ENCODE peak calls at places on chromosomes 2 and 18, in ten cellular contexts. One of them, this sample, is unnamed.
A peak's percentile ranks its signal among the peaks of the same experiment; 100 is the strongest.

GRCh38 chr2:23679044-23679443 is 247.9 kb downstream of the ATAD2B start:
- DNase-seq in effector memory CD4-positive, alpha-beta T cell: no peak
- DNase-seq in thyroid gland: no peak
- DNase-seq in cardiac muscle cell: no peak
- DNase-seq in CD8-positive, alpha-beta memory T cell: no peak
- DNase-seq in lower lobe of right lung: no peak
- DNase-seq in OCI-LY7: no peak
- DNase-seq in CD8-positive, alpha-beta T cell: no peak
- DNase-seq in upper lobe of left lung: no peak
- DNase-seq in spleen: no peak
- DNase-seq in this sample: no peak

GRCh38 chr2:222318026-222318711 is 19.4 kb upstream of the PAX3 start:
- DNase-seq in effector memory CD4-positive, alpha-beta T cell: no peak
- DNase-seq in thyroid gland: peak; percentile 74
- DNase-seq in cardiac muscle cell: peak; percentile 83
- DNase-seq in CD8-positive, alpha-beta memory T cell: no peak
- DNase-seq in lower lobe of right lung: no peak
- DNase-seq in OCI-LY7: peak; percentile 36
- DNase-seq in CD8-positive, alpha-beta T cell: no peak
- DNase-seq in upper lobe of left lung: peak; percentile 64
- DNase-seq in spleen: peak; percentile 90
- DNase-seq in this sample: peak; percentile 78

GRCh38 chr2:109124982-109125594 is 3.9 kb upstream of the SH3RF3 start:
- DNase-seq in effector memory CD4-positive, alpha-beta T cell: no peak
- DNase-seq in thyroid gland: no peak
- DNase-seq in cardiac muscle cell: no peak
- DNase-seq in CD8-positive, alpha-beta memory T cell: no peak
- DNase-seq in lower lobe of right lung: no peak
- DNase-seq in OCI-LY7: no peak
- DNase-seq in CD8-positive, alpha-beta T cell: no peak
- DNase-seq in upper lobe of left lung: no peak
- DNase-seq in spleen: no peak
- DNase-seq in this sample: peak; percentile 14

GRCh38 chr18:10015288-10015701 is 101.5 kb downstream of the VAPA start:
- DNase-seq in effector memory CD4-positive, alpha-beta T cell: no peak
- DNase-seq in thyroid gland: no peak
- DNase-seq in cardiac muscle cell: peak; percentile 66
- DNase-seq in CD8-positive, alpha-beta memory T cell: no peak
- DNase-seq in lower lobe of right lung: no peak
- DNase-seq in OCI-LY7: no peak
- DNase-seq in CD8-positive, alpha-beta T cell: no peak
- DNase-seq in upper lobe of left lung: no peak
- DNase-seq in spleen: no peak
- DNase-seq in this sample: no peak

GRCh38 chr2:120999374-121000097 is 263.9 kb downstream of the GLI2 start:
- DNase-seq in effector memory CD4-positive, alpha-beta T cell: no peak
- DNase-seq in thyroid gland: no peak
- DNase-seq in cardiac muscle cell: no peak
- DNase-seq in CD8-positive, alpha-beta memory T cell: no peak
- DNase-seq in lower lobe of right lung: no peak
- DNase-seq in OCI-LY7: no peak
- DNase-seq in CD8-positive, alpha-beta T cell: no peak
- DNase-seq in upper lobe of left lung: no peak
- DNase-seq in spleen: no peak
- DNase-seq in this sample: no peak

GRCh38 chr2:60977562-60977895 is 40.0 kb upstream of the PEX13 start:
- DNase-seq in effector memory CD4-positive, alpha-beta T cell: no peak
- DNase-seq in thyroid gland: no peak
- DNase-seq in cardiac muscle cell: no peak
- DNase-seq in CD8-positive, alpha-beta memory T cell: no peak
- DNase-seq in lower lobe of right lung: no peak
- DNase-seq in OCI-LY7: no peak
- DNase-seq in CD8-positive, alpha-beta T cell: no peak
- DNase-seq in upper lobe of left lung: no peak
- DNase-seq in spleen: no peak
- DNase-seq in this sample: no peak

GRCh38 chr2:224958873-224959272 is 83.4 kb downstream of the DOCK10 start:
- DNase-seq in effector memory CD4-positive, alpha-beta T cell: no peak
- DNase-seq in thyroid gland: no peak
- DNase-seq in cardiac muscle cell: no peak
- DNase-seq in CD8-positive, alpha-beta memory T cell: no peak
- DNase-seq in lower lobe of right lung: no peak
- DNase-seq in OCI-LY7: no peak
- DNase-seq in CD8-positive, alpha-beta T cell: no peak
- DNase-seq in upper lobe of left lung: no peak
- DNase-seq in spleen: no peak
- DNase-seq in this sample: no peak

GRCh38 chr2:179020156-179020750 is 29.7 kb downstream of the CCDC141 start:
- DNase-seq in effector memory CD4-positive, alpha-beta T cell: no peak
- DNase-seq in thyroid gland: peak; percentile 5
- DNase-seq in cardiac muscle cell: peak; percentile 3
- DNase-seq in CD8-positive, alpha-beta memory T cell: peak; percentile 28
- DNase-seq in lower lobe of right lung: no peak
- DNase-seq in OCI-LY7: peak; percentile 60
- DNase-seq in CD8-positive, alpha-beta T cell: no peak
- DNase-seq in upper lobe of left lung: peak; percentile 40
- DNase-seq in spleen: no peak
- DNase-seq in this sample: peak; percentile 75

DNA sequence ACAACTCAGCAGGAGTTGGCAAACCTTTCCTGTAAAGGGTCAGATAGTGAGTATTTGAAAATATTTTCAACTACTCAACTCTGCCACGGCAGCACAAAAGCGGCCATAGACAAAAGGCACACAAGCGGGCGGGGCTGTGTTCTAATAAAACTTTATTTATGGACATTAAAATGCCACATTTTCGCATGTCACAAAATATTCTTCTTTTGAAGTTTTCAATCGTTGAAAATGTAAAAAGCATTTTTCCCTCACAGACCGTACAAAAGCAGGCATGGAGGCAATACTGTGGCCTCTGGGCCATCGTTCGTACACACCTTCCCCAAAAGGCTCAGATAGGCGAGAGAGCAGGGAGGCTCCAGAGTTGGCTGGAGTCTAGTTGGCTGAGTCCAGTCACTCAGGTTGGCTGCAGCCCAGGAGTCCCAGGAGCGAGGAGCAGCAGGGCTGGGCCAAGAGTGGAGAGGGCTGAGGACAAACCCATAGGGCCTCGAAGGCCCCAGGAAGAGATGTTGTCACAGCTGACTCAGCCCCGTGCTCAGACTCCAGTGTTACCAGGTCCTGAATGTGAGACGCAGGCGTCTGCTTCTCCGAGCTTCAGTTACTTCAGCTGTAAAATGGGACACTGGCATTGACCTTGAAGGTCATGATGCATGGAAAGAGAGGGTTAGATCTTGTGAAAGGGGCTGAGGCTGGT is 42.5 kb downstream of the SDC1 start:
- DNase-seq in effector memory CD4-positive, alpha-beta T cell: no peak
- DNase-seq in thyroid gland: peak; percentile 38
- DNase-seq in cardiac muscle cell: peak; percentile 69
- DNase-seq in CD8-positive, alpha-beta memory T cell: no peak
- DNase-seq in lower lobe of right lung: peak; percentile 93
- DNase-seq in OCI-LY7: no peak
- DNase-seq in CD8-positive, alpha-beta T cell: no peak
- DNase-seq in upper lobe of left lung: peak; percentile 95
- DNase-seq in spleen: peak; percentile 59
- DNase-seq in this sample: peak; percentile 20
- H3K4me1 ChIP-seq in effector memory CD4-positive, alpha-beta T cell: no peaks in the 10 kb centered on the region
- H3K4me1 ChIP-seq in thyroid gland: peaks cover 39% of the 10 kb centered on the region
- H3K4me1 ChIP-seq in cardiac muscle cell: peaks cover 15% of the 10 kb centered on the region
- H3K4me1 ChIP-seq in CD8-positive, alpha-beta memory T cell: no peaks in the 10 kb centered on the region
- H3K4me1 ChIP-seq in lower lobe of right lung: peaks cover 78% of the 10 kb centered on the region
- H3K4me1 ChIP-seq in OCI-LY7: no peaks in the 10 kb centered on the region
- H3K4me1 ChIP-seq in CD8-positive, alpha-beta T cell: no peaks in the 10 kb centered on the region
- H3K4me1 ChIP-seq in upper lobe of left lung: peaks cover 45% of the 10 kb centered on the region
- H3K4me1 ChIP-seq in spleen: no peaks in the 10 kb centered on the region
- H3K4me1 ChIP-seq in this sample: no peaks in the 10 kb centered on the region

DNA sequence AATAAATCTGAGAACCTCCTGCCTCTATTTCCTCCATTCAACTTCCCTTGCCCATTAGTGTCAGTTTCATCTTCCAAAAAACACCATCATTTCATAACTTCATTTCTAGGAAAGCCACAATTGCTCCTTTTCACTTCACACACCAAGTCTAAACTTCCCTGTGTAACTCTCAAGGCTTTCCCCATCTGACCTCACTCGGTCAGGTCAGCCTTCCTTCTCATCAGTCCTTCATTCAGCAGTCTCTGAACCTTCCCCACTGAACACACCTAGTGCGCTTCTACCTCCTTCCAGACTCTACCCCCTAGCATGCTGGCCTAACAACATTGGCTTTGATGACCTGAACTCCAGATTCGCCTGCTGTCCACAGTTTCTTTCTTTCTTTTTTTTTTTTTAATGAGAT is 35.8 kb downstream of the TCF7L1 start:
- DNase-seq in effector memory CD4-positive, alpha-beta T cell: no peak
- DNase-seq in thyroid gland: no peak
- DNase-seq in cardiac muscle cell: no peak
- DNase-seq in CD8-positive, alpha-beta memory T cell: no peak
- DNase-seq in lower lobe of right lung: no peak
- DNase-seq in OCI-LY7: no peak
- DNase-seq in CD8-positive, alpha-beta T cell: no peak
- DNase-seq in upper lobe of left lung: no peak
- DNase-seq in spleen: peak; percentile 2
- DNase-seq in this sample: no peak
- H3K9me3 ChIP-seq in effector memory CD4-positive, alpha-beta T cell: no peaks in the 10 kb centered on the region
- H3K9me3 ChIP-seq in thyroid gland: no peaks in the 10 kb centered on the region
- H3K9me3 ChIP-seq in cardiac muscle cell: no peaks in the 10 kb centered on the region
- H3K9me3 ChIP-seq in CD8-positive, alpha-beta memory T cell: no peaks in the 10 kb centered on the region
- H3K9me3 ChIP-seq in lower lobe of right lung: no peaks in the 10 kb centered on the region
- H3K9me3 ChIP-seq in OCI-LY7: peaks cover 7% of the 10 kb centered on the region
- H3K9me3 ChIP-seq in CD8-positive, alpha-beta T cell: no peaks in the 10 kb centered on the region
- H3K9me3 ChIP-seq in upper lobe of left lung: no peaks in the 10 kb centered on the region
- H3K9me3 ChIP-seq in spleen: peaks cover 17% of the 10 kb centered on the region
- H3K9me3 ChIP-seq in this sample: no peaks in the 10 kb centered on the region

GRCh38 chr2:11212645-11213044 is 57.4 kb downstream of the SLC66A3 start:
- DNase-seq in effector memory CD4-positive, alpha-beta T cell: no peak
- DNase-seq in thyroid gland: no peak
- DNase-seq in cardiac muscle cell: peak; percentile 5
- DNase-seq in CD8-positive, alpha-beta memory T cell: no peak
- DNase-seq in lower lobe of right lung: no peak
- DNase-seq in OCI-LY7: no peak
- DNase-seq in CD8-positive, alpha-beta T cell: no peak
- DNase-seq in upper lobe of left lung: no peak
- DNase-seq in spleen: no peak
- DNase-seq in this sample: no peak

GRCh38 chr2:11215407-11215806 is 60.1 kb downstream of the SLC66A3 start:
- DNase-seq in effector memory CD4-positive, alpha-beta T cell: no peak
- DNase-seq in thyroid gland: no peak
- DNase-seq in cardiac muscle cell: no peak
- DNase-seq in CD8-positive, alpha-beta memory T cell: no peak
- DNase-seq in lower lobe of right lung: no peak
- DNase-seq in OCI-LY7: no peak
- DNase-seq in CD8-positive, alpha-beta T cell: no peak
- DNase-seq in upper lobe of left lung: no peak
- DNase-seq in spleen: no peak
- DNase-seq in this sample: no peak

GRCh38 chr2:11214770-11215169 is 59.5 kb downstream of the SLC66A3 start:
- DNase-seq in effector memory CD4-positive, alpha-beta T cell: no peak
- DNase-seq in thyroid gland: no peak
- DNase-seq in cardiac muscle cell: no peak
- DNase-seq in CD8-positive, alpha-beta memory T cell: no peak
- DNase-seq in lower lobe of right lung: no peak
- DNase-seq in OCI-LY7: no peak
- DNase-seq in CD8-positive, alpha-beta T cell: no peak
- DNase-seq in upper lobe of left lung: no peak
- DNase-seq in spleen: no peak
- DNase-seq in this sample: no peak

GRCh38 chr2:11213090-11213638 is 57.9 kb downstream of the SLC66A3 start:
- DNase-seq in effector memory CD4-positive, alpha-beta T cell: no peak
- DNase-seq in thyroid gland: no peak
- DNase-seq in cardiac muscle cell: peak; percentile 60
- DNase-seq in CD8-positive, alpha-beta memory T cell: no peak
- DNase-seq in lower lobe of right lung: no peak
- DNase-seq in OCI-LY7: no peak
- DNase-seq in CD8-positive, alpha-beta T cell: no peak
- DNase-seq in upper lobe of left lung: no peak
- DNase-seq in spleen: no peak
- DNase-seq in this sample: no peak

DNA sequence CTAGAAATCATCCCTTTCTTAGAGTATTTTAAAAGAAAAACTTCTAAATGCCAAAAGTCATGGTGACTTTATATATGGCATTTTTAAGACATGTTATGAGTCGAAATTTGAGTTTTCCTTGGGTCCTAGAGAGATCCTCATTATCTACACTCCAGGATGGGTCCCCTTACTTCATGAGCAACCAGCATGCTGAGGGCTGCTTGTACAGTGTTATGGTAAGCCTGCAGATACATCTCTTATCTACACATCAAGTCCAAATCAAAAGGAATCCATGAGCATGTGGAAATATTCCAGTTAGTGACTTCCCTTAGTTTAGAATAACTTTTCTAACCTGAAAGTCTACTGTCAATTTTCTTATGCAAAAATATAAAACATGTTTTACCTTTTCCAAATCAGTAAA is 58.7 kb downstream of the SLC66A3 start:
- DNase-seq in effector memory CD4-positive, alpha-beta T cell: no peak
- DNase-seq in thyroid gland: no peak
- DNase-seq in cardiac muscle cell: no peak
- DNase-seq in CD8-positive, alpha-beta memory T cell: no peak
- DNase-seq in lower lobe of right lung: no peak
- DNase-seq in OCI-LY7: no peak
- DNase-seq in CD8-positive, alpha-beta T cell: no peak
- DNase-seq in upper lobe of left lung: no peak
- DNase-seq in spleen: no peak
- DNase-seq in this sample: no peak
- H3K36me3 ChIP-seq in effector memory CD4-positive, alpha-beta T cell: peaks cover 26% of the 10 kb centered on the region
- H3K36me3 ChIP-seq in thyroid gland: peaks cover 25% of the 10 kb centered on the region
- H3K36me3 ChIP-seq in cardiac muscle cell: peaks cover 76% of the 10 kb centered on the region
- H3K36me3 ChIP-seq in CD8-positive, alpha-beta memory T cell: peaks cover 14% of the 10 kb centered on the region
- H3K36me3 ChIP-seq in lower lobe of right lung: peaks cover 96% of the 10 kb centered on the region
- H3K36me3 ChIP-seq in OCI-LY7: peaks cover 62% of the 10 kb centered on the region
- H3K36me3 ChIP-seq in CD8-positive, alpha-beta T cell: peaks cover 5% of the 10 kb centered on the region
- H3K36me3 ChIP-seq in upper lobe of left lung: peaks cover 20% of the 10 kb centered on the region
- H3K36me3 ChIP-seq in spleen: peaks cover 45% of the 10 kb centered on the region
- H3K36me3 ChIP-seq in this sample: no peaks in the 10 kb centered on the region

GRCh38 chr18:13446024-13446423 is 227.5 kb downstream of the LDLRAD4 start:
- DNase-seq in effector memory CD4-positive, alpha-beta T cell: no peak
- DNase-seq in thyroid gland: no peak
- DNase-seq in cardiac muscle cell: no peak
- DNase-seq in CD8-positive, alpha-beta memory T cell: no peak
- DNase-seq in lower lobe of right lung: no peak
- DNase-seq in OCI-LY7: no peak
- DNase-seq in CD8-positive, alpha-beta T cell: no peak
- DNase-seq in upper lobe of left lung: no peak
- DNase-seq in spleen: no peak
- DNase-seq in this sample: no peak

GRCh38 chr18:13443546-13443945 is 225.0 kb downstream of the LDLRAD4 start:
- DNase-seq in effector memory CD4-positive, alpha-beta T cell: no peak
- DNase-seq in thyroid gland: no peak
- DNase-seq in cardiac muscle cell: no peak
- DNase-seq in CD8-positive, alpha-beta memory T cell: no peak
- DNase-seq in lower lobe of right lung: no peak
- DNase-seq in OCI-LY7: no peak
- DNase-seq in CD8-positive, alpha-beta T cell: no peak
- DNase-seq in upper lobe of left lung: no peak
- DNase-seq in spleen: no peak
- DNase-seq in this sample: no peak

GRCh38 chr18:13444430-13445240 is 226.1 kb downstream of the LDLRAD4 start:
- DNase-seq in effector memory CD4-positive, alpha-beta T cell: no peak
- DNase-seq in thyroid gland: no peak
- DNase-seq in cardiac muscle cell: no peak
- DNase-seq in CD8-positive, alpha-beta memory T cell: no peak
- DNase-seq in lower lobe of right lung: no peak
- DNase-seq in OCI-LY7: no peak
- DNase-seq in CD8-positive, alpha-beta T cell: no peak
- DNase-seq in upper lobe of left lung: no peak
- DNase-seq in spleen: no peak
- DNase-seq in this sample: no peak

GRCh38 chr18:13446581-13447470 is 228.3 kb downstream of the LDLRAD4 start:
- DNase-seq in effector memory CD4-positive, alpha-beta T cell: no peak
- DNase-seq in thyroid gland: no peak
- DNase-seq in cardiac muscle cell: no peak
- DNase-seq in CD8-positive, alpha-beta memory T cell: no peak
- DNase-seq in lower lobe of right lung: no peak
- DNase-seq in OCI-LY7: no peak
- DNase-seq in CD8-positive, alpha-beta T cell: no peak
- DNase-seq in upper lobe of left lung: no peak
- DNase-seq in spleen: no peak
- DNase-seq in this sample: no peak

DNA sequence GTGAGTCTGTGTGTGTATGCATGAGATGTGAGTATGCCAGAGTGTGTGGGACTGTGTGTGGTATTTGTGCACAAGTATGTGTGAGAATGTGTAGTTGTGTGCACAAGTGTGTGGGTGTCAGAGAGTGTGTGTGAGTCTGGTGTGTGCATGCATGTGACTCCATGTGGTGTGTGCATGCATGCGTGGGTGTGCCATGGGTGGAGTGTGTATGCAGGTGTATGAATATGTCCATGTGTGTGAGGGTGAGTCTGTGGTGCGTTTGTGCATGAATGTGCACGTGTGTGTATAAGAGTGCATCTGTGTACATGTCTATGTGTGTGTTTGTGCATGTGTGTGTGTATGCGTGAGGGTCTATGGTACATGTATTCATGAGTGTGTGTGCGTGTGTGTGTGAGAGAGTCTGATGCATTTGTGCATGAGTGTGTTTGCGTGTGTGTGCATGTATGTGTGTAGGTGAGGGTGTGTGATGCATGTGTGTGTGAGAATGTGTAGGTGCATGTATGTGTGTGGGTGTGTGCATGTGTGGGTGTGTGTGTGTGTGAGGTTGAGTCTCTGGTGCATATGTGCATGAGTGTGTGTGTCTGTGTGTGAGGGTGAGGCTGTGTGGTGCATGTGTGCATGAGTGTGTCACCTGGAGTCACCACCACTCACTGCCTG is 226.8 kb downstream of the LDLRAD4 start:
- DNase-seq in effector memory CD4-positive, alpha-beta T cell: no peak
- DNase-seq in thyroid gland: no peak
- DNase-seq in cardiac muscle cell: no peak
- DNase-seq in CD8-positive, alpha-beta memory T cell: no peak
- DNase-seq in lower lobe of right lung: no peak
- DNase-seq in OCI-LY7: no peak
- DNase-seq in CD8-positive, alpha-beta T cell: no peak
- DNase-seq in upper lobe of left lung: no peak
- DNase-seq in spleen: no peak
- DNase-seq in this sample: no peak
- H3K4me1 ChIP-seq in effector memory CD4-positive, alpha-beta T cell: no peaks in the 10 kb centered on the region
- H3K4me1 ChIP-seq in thyroid gland: peaks cover 6% of the 10 kb centered on the region
- H3K4me1 ChIP-seq in cardiac muscle cell: peaks cover 5% of the 10 kb centered on the region
- H3K4me1 ChIP-seq in CD8-positive, alpha-beta memory T cell: peaks cover 5% of the 10 kb centered on the region
- H3K4me1 ChIP-seq in lower lobe of right lung: peaks cover 7% of the 10 kb centered on the region
- H3K4me1 ChIP-seq in OCI-LY7: no peaks in the 10 kb centered on the region
- H3K4me1 ChIP-seq in CD8-positive, alpha-beta T cell: peaks cover 8% of the 10 kb centered on the region
- H3K4me1 ChIP-seq in upper lobe of left lung: peaks cover 5% of the 10 kb centered on the region
- H3K4me1 ChIP-seq in spleen: peaks cover 1% of the 10 kb centered on the region
- H3K4me1 ChIP-seq in this sample: no peaks in the 10 kb centered on the region

This sample was measured in testis.